ENCODE peak calls at places on chromosome 6, in five cellular contexts. Q, Y, H, W and P are unnamed samples.

GRCh38 chr6:38164671-38165108 is 345.2 kb downstream of the ZFAND3 start:
- DNase-seq in Q (no peak), Y (no peak), H (no peak), W (no peak), P (no peak)

GRCh38 chr6:81708306-81708705 is 44.2 kb downstream of the TENT5A start:
- DNase-seq in Q (no peak), Y (no peak), H (no peak), W (no peak), P (no peak)

GRCh38 chr6:102474041-102474807 is 1080.7 kb downstream of the GRIK2 start:
- DNase-seq in Q (no peak), Y (no peak), H (no peak), W (no peak), P (no peak)

GRCh38 chr6:57207141-57207540 is 15.0 kb downstream of the RAB23 start:
- DNase-seq in Q (peak), Y (peak), H (no peak), W (no peak), P (no peak)

GRCh38 chr6:166998256-166999144 is 697 bp upstream of the CEP43 start:
- DNase-seq in Q (peak), Y (no peak), H (peak), W (peak), P (peak)

GRCh38 chr6:42236680-42237473 is 19.2 kb upstream of the MRPS10 start:
- DNase-seq in Q (no peak), Y (no peak), H (peak), W (no peak), P (no peak)

GRCh38 chr6:113428702-113429101 is 428.4 kb upstream of the MARCKS start:
- DNase-seq in Q (peak), Y (peak), H (no peak), W (peak), P (no peak)

GRCh38 chr6:92777146-92777740 is 642.1 kb downstream of the EPHA7 start:
- DNase-seq in Q (peak), Y (no peak), H (no peak), W (no peak), P (no peak)

GRCh38 chr6:142853244-142854180 is 91.5 kb downstream of the HIVEP2 start:
- DNase-seq in Q (peak), Y (no peak), H (no peak), W (no peak), P (no peak)

GRCh38 chr6:24855389-24856245 is 56.9 kb upstream of the ARMH2 start:
- DNase-seq in Q (peak), Y (peak), H (peak), W (peak), P (peak)

GRCh38 chr6:38943964-38944363 is 104.6 kb upstream of the GLP1R start:
- DNase-seq in Q (no peak), Y (no peak), H (no peak), W (no peak), P (no peak)

GRCh38 chr6:161194374-161194773 is 79.5 kb downstream of the AGPAT4 start:
- DNase-seq in Q (no peak), Y (no peak), H (no peak), W (no peak), P (no peak)

DNA sequence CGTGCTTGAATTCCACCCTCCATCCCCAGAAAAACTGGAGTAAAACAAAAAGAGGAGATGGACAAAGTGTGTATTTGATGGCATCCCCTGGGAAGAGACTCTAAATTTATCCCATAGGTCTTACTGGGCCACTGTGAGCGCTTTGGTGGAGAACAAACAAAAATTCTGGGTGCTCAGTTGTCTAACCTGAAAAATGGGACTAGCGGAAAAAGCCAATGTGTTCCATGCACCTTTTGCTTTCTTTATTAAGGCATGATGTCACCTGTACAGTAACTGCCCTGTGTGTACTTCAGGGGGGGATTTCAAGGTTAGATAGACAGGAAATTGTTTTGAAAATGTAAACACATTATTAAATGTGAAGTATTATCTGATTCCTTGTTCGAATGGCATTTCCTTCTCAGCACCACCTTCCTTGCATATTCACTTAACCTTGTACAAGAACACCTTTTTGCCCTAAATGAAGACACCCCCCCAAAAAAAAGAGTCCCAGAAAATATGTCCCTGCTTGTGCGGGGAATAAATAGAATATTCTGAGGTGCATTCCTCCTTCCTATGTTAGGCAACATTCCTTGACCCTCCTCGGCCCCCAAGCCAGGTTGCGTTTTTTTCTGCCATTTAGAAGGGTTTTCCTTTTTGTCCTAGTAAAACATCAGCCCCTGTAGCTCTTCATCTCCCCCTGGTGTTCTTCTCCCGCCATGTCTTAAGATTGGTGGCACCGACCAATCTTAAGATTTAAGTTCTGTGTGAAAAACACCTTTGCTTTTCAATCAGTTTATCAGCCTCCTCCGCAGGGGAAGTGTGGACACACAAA is 1.1 kb upstream of the EDN1 start:
- DNase-seq in Q (peak), Y (no peak), H (no peak), W (peak), P (peak)
- TF ChIP-seq CTCF in Q (peak), Y (peak), H (peak), W (peak), P (peak)

GRCh38 chr6:134741193-134741521 is 208.7 kb downstream of the ALDH8A1 start:
- DNase-seq in Q (no peak), Y (no peak), H (no peak), W (no peak), P (no peak)
- TF ChIP-seq CTCF in Q (peak), Y (no peak), H (no peak), W (no peak), P (peak)

DNA sequence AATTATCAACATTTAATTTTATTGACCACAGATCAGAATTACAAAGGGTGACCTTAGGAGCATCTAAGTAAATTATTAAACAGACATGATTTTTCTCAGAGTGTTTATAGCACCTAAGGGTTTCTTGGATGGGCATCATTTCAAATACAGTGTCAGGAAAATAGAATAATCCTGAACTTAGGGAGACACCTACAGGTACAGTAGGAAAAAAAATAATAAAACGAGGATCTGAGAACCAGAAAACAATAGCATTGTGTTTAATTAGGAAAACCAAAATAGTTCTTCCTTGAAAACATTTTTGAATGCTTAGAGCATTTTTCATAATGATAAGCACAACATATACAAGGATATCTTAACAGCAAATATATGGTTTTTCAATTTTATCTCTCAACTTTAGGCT is 39.2 kb downstream of the MMUT start:
- DNase-seq in Q (peak), Y (no peak), H (no peak), W (no peak), P (no peak)
- TF ChIP-seq CTCF in Q (peak), Y (no peak), H (no peak), W (peak), P (no peak)

DNA sequence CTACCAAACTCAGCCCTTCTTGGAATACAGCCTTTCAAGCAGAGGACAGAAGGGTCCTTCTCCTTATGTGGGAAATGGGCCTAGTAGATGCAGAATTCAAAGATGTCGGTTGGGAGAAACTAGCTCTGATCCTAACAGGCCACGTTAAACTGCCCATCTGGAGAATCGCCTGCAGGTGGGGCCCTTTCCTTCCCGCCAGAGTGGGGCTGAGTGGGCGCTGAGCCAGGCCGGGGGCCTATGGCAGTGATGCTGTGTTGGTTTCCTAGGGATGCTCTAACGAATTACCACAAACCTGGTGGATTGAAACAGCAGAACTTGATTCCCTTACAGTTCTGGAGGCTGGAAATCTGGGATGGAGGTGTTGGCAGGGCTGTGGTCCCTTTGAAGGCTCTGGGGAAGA is 9.1 kb downstream of the MAPK13 start:
- DNase-seq in Q (no peak), Y (no peak), H (no peak), W (peak), P (no peak)
- TF ChIP-seq CTCF in Q (peak), Y (peak), H (no peak), W (no peak), P (no peak)

GRCh38 chr6:138291849-138292181 is 73.5 kb upstream of the PBOV1 start:
- DNase-seq in Q (no peak), Y (no peak), H (no peak), W (no peak), P (no peak)

GRCh38 chr6:138287144-138287955 is 69.1 kb upstream of the PBOV1 start:
- DNase-seq in Q (peak), Y (no peak), H (no peak), W (peak), P (no peak)

GRCh38 chr6:138290563-138290962 is 72.3 kb upstream of the PBOV1 start:
- DNase-seq in Q (no peak), Y (no peak), H (no peak), W (no peak), P (no peak)

GRCh38 chr6:138291036-138291848 is 73.0 kb upstream of the PBOV1 start:
- DNase-seq in Q (no peak), Y (no peak), H (no peak), W (no peak), P (no peak)

GRCh38 chr6:138289739-138290138 is 71.4 kb upstream of the PBOV1 start:
- DNase-seq in Q (no peak), Y (no peak), H (no peak), W (peak), P (no peak)
- TF ChIP-seq CTCF in Q (no peak), Y (no peak), H (no peak), W (no peak), P (peak)

GRCh38 chr6:17672064-17672718 is 34.5 kb downstream of the NUP153 start:
- DNase-seq in Q (no peak), Y (no peak), H (no peak), W (no peak), P (no peak)

GRCh38 chr6:17677602-17678001 is 29.1 kb downstream of the NUP153 start:
- DNase-seq in Q (no peak), Y (no peak), H (no peak), W (no peak), P (no peak)

GRCh38 chr6:17673543-17674254 is 33.0 kb downstream of the NUP153 start:
- DNase-seq in Q (peak), Y (no peak), H (no peak), W (no peak), P (no peak)
- TF ChIP-seq CTCF in Q (no peak), Y (no peak), H (no peak), W (no peak), P (no peak)

DNA sequence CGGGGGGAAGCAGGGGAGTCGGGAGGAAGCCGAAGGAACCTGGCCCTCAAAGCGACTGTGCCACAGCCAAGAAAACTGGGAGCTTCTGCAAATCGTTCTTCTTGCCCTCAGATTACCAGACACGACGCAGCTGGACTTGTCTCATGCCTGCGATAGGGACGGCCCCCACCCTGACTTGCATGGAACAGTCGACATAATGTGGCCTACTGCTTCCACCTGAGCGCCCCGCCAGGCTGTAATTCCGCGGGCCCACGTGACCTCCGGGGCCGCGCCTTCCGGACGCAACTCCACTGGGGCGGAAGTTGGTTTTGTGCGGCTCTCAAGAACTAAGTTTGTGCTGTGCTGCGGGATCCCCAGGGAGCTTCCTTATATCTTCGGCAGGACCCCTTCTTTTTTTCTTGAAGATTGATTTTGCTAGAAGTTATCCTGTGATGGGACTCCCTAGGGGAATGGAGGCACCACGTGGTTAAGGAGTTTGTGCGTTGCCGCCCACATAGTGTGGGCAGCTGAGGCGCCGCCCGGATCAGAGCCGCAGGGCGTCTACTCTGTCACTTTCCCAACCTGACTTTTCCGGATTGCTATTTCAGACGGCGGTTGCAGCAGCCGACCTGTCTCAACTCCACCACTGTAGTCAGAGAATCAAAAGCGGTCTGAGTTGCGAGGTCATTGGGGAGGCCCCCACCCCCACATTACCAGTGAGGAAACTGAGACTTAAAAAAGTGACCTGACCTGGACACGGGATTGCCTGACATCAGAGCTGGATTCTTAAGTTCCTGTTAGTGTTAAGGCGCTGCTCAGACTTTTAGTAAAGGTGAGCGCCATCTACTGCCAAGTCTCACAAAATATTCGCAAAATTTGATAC is 540 bp upstream of the CD164 start:
- DNase-seq in Q (peak), Y (peak), H (peak), W (peak), P (peak)
- TF ChIP-seq CTCF in Q (peak), Y (peak), H (peak), W (peak), P (peak)

GRCh38 chr6:116049381-116049780 is 11.3 kb downstream of the FRK start:
- DNase-seq in Q (no peak), Y (no peak), H (no peak), W (no peak), P (no peak)
- TF ChIP-seq CTCF in Q (no peak), Y (no peak), H (no peak), W (no peak), P (no peak)

GRCh38 chr6:104984831-104985230 is 27.9 kb downstream of the LIN28B start:
- DNase-seq in Q (no peak), Y (no peak), H (no peak), W (no peak), P (no peak)

GRCh38 chr6:104983776-104984175 is 26.9 kb downstream of the LIN28B start:
- DNase-seq in Q (no peak), Y (no peak), H (no peak), W (no peak), P (no peak)

GRCh38 chr6:104983296-104983695 is 26.4 kb downstream of the LIN28B start:
- DNase-seq in Q (no peak), Y (no peak), H (no peak), W (no peak), P (no peak)

GRCh38 chr6:104987218-104987617 is 30.3 kb downstream of the LIN28B start:
- DNase-seq in Q (no peak), Y (no peak), H (no peak), W (no peak), P (no peak)

GRCh38 chr6:104986625-104987024 is 29.7 kb downstream of the LIN28B start:
- DNase-seq in Q (no peak), Y (no peak), H (no peak), W (no peak), P (no peak)
- TF ChIP-seq CTCF in Q (no peak), Y (no peak), H (no peak), W (no peak), P (no peak)